ENCODE peak calls at places on chromosomes 1 and 21, in four cellular contexts. One of them, this sample, is unnamed.

GRCh38 chr21:36688324-36688723 is 10.6 kb upstream of the SIM2 start:
- DNase-seq in aorta: no peak
- DNase-seq in MCF 10A: no peak
- DNase-seq in brain microvascular endothelial cell: no peak
- DNase-seq in this sample: no peak

GRCh38 chr1:222167111-222167510 is 380.8 kb downstream of the HHIPL2 start:
- DNase-seq in MCF 10A: peak; percentile 98
- DNase-seq in aorta: no peak
- DNase-seq in brain microvascular endothelial cell: peak; percentile 27
- DNase-seq in this sample: peak; percentile 56

GRCh38 chr1:25936940-25937339 is 30.7 kb upstream of the STMN1 start:
- DNase-seq in MCF 10A: no peak
- DNase-seq in aorta: no peak
- DNase-seq in brain microvascular endothelial cell: no peak
- DNase-seq in this sample: no peak

GRCh38 chr21:44456915-44457736 is 1.8 kb downstream of the LRRC3 start:
- DNase-seq in brain microvascular endothelial cell: no peak
- DNase-seq in aorta: no peak
- DNase-seq in MCF 10A: no peak
- DNase-seq in this sample: no peak

GRCh38 chr1:158830904-158831507 is at the start of gene MNDA:
- DNase-seq in brain microvascular endothelial cell: no peak
- DNase-seq in MCF 10A: no peak
- DNase-seq in aorta: no peak
- DNase-seq in this sample: no peak

GRCh38 chr1:182080955-182081582 is 19.6 kb upstream of the ZNF648 start:
- DNase-seq in aorta: no peak
- DNase-seq in brain microvascular endothelial cell: peak; percentile 33
- DNase-seq in MCF 10A: peak; percentile 59
- DNase-seq in this sample: peak; percentile 10

GRCh38 chr1:205810448-205811157 is 2.4 kb downstream of the SLC41A1 start:
- DNase-seq in aorta: no peak
- DNase-seq in brain microvascular endothelial cell: peak; percentile 33
- DNase-seq in MCF 10A: no peak
- DNase-seq in this sample: no peak

GRCh38 chr1:91851130-91852010 is 34.6 kb downstream of the TGFBR3 start:
- DNase-seq in brain microvascular endothelial cell: peak; percentile 51
- DNase-seq in aorta: peak; percentile 95
- DNase-seq in MCF 10A: peak; percentile 91
- DNase-seq in this sample: peak; percentile 82

GRCh38 chr1:152866321-152866720 is 6.5 kb downstream of the LCE7A start:
- DNase-seq in MCF 10A: no peak
- DNase-seq in aorta: no peak
- DNase-seq in brain microvascular endothelial cell: no peak
- DNase-seq in this sample: peak; percentile 4

GRCh38 chr1:8858888-8859706 is 19.4 kb downstream of the ENO1 start:
- DNase-seq in brain microvascular endothelial cell: peak; percentile 56
- DNase-seq in MCF 10A: peak; percentile 65
- DNase-seq in aorta: no peak
- DNase-seq in this sample: no peak

GRCh38 chr1:184974086-184974836 is at the start of gene NIBAN1:
- DNase-seq in brain microvascular endothelial cell: no peak
- DNase-seq in aorta: peak; percentile 90
- DNase-seq in MCF 10A: peak; percentile 30
- DNase-seq in this sample: peak; percentile 80

GRCh38 chr21:46128983-46129571 is 26.3 kb downstream of the FTCD start:
- DNase-seq in brain microvascular endothelial cell: no peak
- DNase-seq in MCF 10A: no peak
- DNase-seq in aorta: peak; percentile 51
- DNase-seq in this sample: no peak

This sample was measured in NCI-H226.